ENCODE peak calls at places on chromosome 14, in five cellular contexts. U is GM12878, K is H1, Q is K562, O is GM12891. T is an unnamed sample.

GRCh38 chr14:89540830-89541470 is 123.9 kb upstream of the FOXN3 start:
- DNase-seq in O (no peak), K (no peak), U (no peak), Q (no peak), T (no peak)

GRCh38 chr14:104895207-104895785 is 29.4 kb upstream of the PLD4 start:
- DNase-seq in K (peak; percentile 46), O (no peak), Q (no peak), U (no peak), T (no peak)

GRCh38 chr14:81765654-81766275 is 232.1 kb upstream of the SEL1L start:
- DNase-seq in Q (no peak), K (no peak), U (no peak), O (no peak), T (no peak)

GRCh38 chr14:24137529-24138395 is 1.8 kb downstream of the PSME1 start:
- DNase-seq in Q (no peak), U (no peak), K (no peak), O (no peak), T (no peak)

GRCh38 chr14:104444159-104445030 is 135.2 kb upstream of the C14orf180 start:
- DNase-seq in O (no peak), U (no peak), K (no peak), Q (no peak), T (no peak)

GRCh38 chr14:23421594-23421993 is 13.5 kb upstream of the MYH6 start:
- DNase-seq in O (no peak), U (no peak), K (no peak), Q (no peak), T (no peak)

GRCh38 chr14:33802737-33803136 is 148.1 kb downstream of the EGLN3 start:
- DNase-seq in K (no peak), Q (no peak), U (no peak), O (no peak), T (no peak)

GRCh38 chr14:95232894-95233584 is 75.7 kb upstream of the DICER1 start:
- DNase-seq in O (no peak), U (no peak), Q (no peak), K (no peak), T (no peak)

GRCh38 chr14:76917759-76918175 is 91.6 kb downstream of the LRRC74A start:
- DNase-seq in Q (no peak), U (no peak), O (no peak), K (no peak), T (no peak)

GRCh38 chr14:89924224-89924623 is 30.3 kb downstream of the EFCAB11 start:
- DNase-seq in Q (no peak), U (no peak), K (no peak), O (no peak), T (no peak)

GRCh38 chr14:95559203-95559602 is 24.4 kb downstream of the GLRX5 start:
- DNase-seq in U (no peak), O (no peak), Q (no peak), K (no peak), T (no peak)

GRCh38 chr14:91395998-91396660 is 21.5 kb downstream of the CCDC88C start:
- DNase-seq in O (no peak), K (peak; percentile 48), Q (no peak), U (no peak), T (no peak)

GRCh38 chr14:24411468-24412454 is 13.0 kb downstream of the NYNRIN start:
- DNase-seq in Q (peak; percentile 53), K (peak; percentile 56), O (peak; percentile 51), U (no peak), T (peak; percentile 58)

GRCh38 chr14:105475916-105476845 is 1.6 kb downstream of the CRIP2 start:
- DNase-seq in K (no peak), O (no peak), U (no peak), Q (no peak), T (no peak)

GRCh38 chr14:54669759-54670630 is 103.1 kb downstream of the SAMD4A start:
- DNase-seq in O (no peak), U (no peak), K (no peak), Q (no peak), T (no peak)

GRCh38 chr14:59126714-59127436 is 61.6 kb upstream of the DAAM1 start:
- DNase-seq in Q (peak; percentile 36), K (no peak), U (no peak), O (no peak), T (peak; percentile 6)

GRCh38 chr14:23056257-23056955 is 914 bp downstream of the CDH24 start:
- DNase-seq in O (peak; percentile 94), U (no peak), K (peak; percentile 84), Q (peak; percentile 91), T (peak; percentile 90)

GRCh38 chr14:22837750-22838538 is 1.6 kb downstream of the MMP14 start:
- DNase-seq in K (peak; percentile 61), Q (no peak), U (no peak), O (no peak), T (no peak)

GRCh38 chr14:82854851-82855250 is 1321.2 kb upstream of the SEL1L start:
- DNase-seq in O (no peak), U (no peak), Q (no peak), K (no peak), T (no peak)

DNA sequence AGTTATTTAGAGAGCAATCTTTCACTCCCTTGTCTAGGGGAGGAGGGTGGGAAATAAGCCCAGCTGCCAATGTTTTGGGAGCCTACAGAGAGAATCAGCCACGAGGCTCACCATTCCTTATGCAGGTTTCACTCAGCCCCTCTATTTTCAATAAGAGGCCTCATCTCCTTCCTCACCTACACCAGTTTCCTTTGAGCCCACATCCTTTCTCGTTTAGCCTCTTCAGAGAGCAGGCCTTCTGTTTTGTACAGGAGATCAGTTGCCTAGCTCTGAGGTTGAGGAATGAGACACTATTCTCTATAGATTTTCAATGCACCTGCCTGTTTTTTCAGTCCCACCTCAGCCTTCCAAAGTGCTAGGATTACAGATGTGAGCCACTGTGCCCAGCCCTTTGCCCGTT is 17.9 kb downstream of the SNAPC1 start:
- DNase-seq in K (no peak), Q (no peak), U (no peak), O (no peak), T (no peak)
- TF ChIP-seq TAF1 in K (no peak), Q (no peak), U (no peak), O (no peak), T (no peak)

DNA sequence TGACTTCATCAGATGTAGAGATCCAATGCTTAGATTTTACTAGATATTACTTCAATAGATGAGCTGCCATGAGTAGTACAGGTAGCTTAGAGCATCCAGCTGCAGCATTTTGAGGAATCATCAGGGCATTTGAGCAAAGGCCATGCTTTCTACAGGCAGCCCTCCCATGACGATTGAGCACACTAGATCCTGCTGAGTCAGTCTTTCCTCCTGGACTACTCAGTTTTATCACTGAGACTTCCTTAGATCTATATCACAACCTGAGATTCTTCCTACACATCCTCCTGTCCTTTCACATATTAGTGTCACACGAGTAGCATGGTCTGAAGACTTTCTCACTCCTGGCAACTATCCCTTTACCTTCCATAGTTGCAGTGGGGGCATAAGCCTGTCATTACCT is 1401.8 kb downstream of the FSCB start:
- DNase-seq in O (no peak), K (no peak), U (no peak), Q (no peak), T (no peak)
- TF ChIP-seq TAF1 in O (no peak), K (no peak), U (no peak), Q (no peak), T (no peak)

GRCh38 chr14:67942311-67942710 is 122.7 kb downstream of the RAD51B start:
- DNase-seq in K (no peak), O (no peak), U (no peak), Q (no peak), T (no peak)

GRCh38 chr14:67938046-67938445 is 118.5 kb downstream of the RAD51B start:
- DNase-seq in K (no peak), U (no peak), Q (no peak), O (no peak), T (no peak)

GRCh38 chr14:67940476-67940875 is 120.9 kb downstream of the RAD51B start:
- DNase-seq in O (no peak), U (no peak), Q (no peak), K (no peak), T (no peak)

GRCh38 chr14:67941456-67942018 is 122.0 kb downstream of the RAD51B start:
- DNase-seq in U (no peak), O (no peak), K (no peak), Q (no peak), T (no peak)

GRCh38 chr14:67940894-67941455 is 121.4 kb downstream of the RAD51B start:
- DNase-seq in Q (no peak), U (no peak), K (no peak), O (no peak), T (no peak)
- TF ChIP-seq TAF1 in Q (no peak), U (no peak), K (no peak), O (no peak), T (no peak)

DNA sequence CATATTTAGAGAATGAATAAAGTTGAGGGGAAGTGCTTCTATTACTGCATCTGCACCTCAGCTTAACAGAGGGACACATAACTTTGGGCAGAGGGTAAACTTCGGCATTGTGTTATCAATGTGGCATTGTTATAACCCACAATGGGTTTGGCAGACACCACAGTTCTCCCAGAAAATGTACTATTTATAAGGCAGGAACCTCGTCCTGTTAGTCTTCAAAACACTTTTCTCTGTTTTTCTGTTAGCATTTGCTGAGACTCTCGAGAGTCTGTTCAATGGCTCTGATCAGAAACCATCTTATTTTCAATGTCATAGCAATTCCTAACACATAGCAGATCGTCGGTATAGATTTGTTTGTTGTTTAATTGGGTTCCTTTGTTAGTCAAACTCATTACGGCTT is 13.9 kb downstream of the PPP1R36 start:
- DNase-seq in U (no peak), O (no peak), Q (no peak), K (no peak), T (no peak)
- TF ChIP-seq TAF1 in U (no peak), O (no peak), Q (no peak), K (no peak), T (no peak)

DNA sequence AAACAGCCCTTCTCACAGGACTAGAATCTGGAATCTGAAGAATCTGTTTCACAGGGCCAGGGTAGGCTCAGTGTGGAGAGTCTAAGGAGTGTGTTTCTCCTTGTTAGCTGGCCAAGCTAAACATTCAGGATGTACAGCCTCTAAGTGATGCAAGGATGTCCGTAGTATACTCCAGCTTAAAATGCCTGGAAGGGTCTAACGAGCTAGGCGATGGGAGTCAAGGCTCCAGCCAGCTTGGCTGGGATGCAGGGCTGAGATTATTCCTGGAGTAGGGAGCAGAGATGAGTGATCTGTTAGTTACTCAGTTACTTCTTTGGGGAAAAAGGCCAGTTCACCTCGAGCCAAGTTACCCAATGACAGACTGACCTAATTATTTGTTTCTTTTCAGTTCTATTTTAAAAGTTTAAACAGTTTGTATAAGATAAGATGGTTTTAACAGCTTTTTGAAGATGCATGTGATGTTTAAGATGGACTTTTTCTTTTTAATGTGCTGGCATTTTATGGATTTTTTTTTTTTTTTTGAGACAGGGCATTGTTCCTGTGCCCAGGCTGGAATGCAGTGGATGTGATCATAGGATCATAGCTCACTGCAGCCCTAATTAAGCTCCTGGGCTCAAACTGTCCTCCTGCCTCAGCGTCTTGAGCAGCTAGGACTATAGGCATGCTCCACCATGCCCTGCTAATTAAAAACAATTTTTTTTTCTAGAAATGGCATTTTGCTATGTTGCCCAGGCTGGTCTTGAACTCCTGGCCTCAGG is 41.1 kb downstream of the SYNE2 start:
- DNase-seq in O (no peak), K (no peak), U (no peak), Q (no peak), T (no peak)
- TF ChIP-seq TAF1 in O (no peak), K (no peak), U (no peak), Q (no peak), T (no peak)

GRCh38 chr14:79842270-79842669 is 369.0 kb downstream of the DIO2 start:
- DNase-seq in K (no peak), U (no peak), Q (no peak), O (no peak), T (no peak)
- TF ChIP-seq TAF1 in K (no peak), U (no peak), Q (no peak), O (no peak), T (no peak)